ENCODE peak calls at places on chromosomes 4 and X, in nine cellular contexts. C, F, H, G, Q, A, R, J and P are unnamed samples.

GRCh38 chr4:87616268-87616667 is 7.9 kb downstream of the DSPP start:
- DNase-seq in C (no peak), F (no peak), H (no peak), G (no peak), Q (no peak), A (no peak), R (no peak), J (no peak), P (no peak)

GRCh38 chrX:25076941-25077500 is 61.3 kb upstream of the ARX start:
- DNase-seq in C (no peak), F (no peak), H (no peak), G (no peak), Q (no peak), A (no peak), R (no peak), J (no peak), P (no peak)

GRCh38 chrX:40420899-40421729 is 159.7 kb upstream of the ATP6AP2 start:
- DNase-seq in C (no peak), F (peak; percentile 39), H (peak; percentile 54), G (peak; percentile 73), Q (no peak), A (peak; percentile 71), R (peak; percentile 22), J (no peak), P (no peak)

GRCh38 chr4:53151489-53151788 is 214.4 kb downstream of the SCFD2 start:
- DNase-seq in C (no peak), F (no peak), H (no peak), G (no peak), Q (no peak), A (no peak), R (no peak), J (no peak), P (no peak)

GRCh38 chr4:8118531-8118930 is 40.1 kb downstream of the ABLIM2 start:
- DNase-seq in C (no peak), F (no peak), H (no peak), G (no peak), Q (no peak), A (no peak), R (no peak), J (no peak), P (no peak)

GRCh38 chr4:6345096-6345830 is 75.6 kb downstream of the WFS1 start:
- DNase-seq in C (no peak), F (no peak), H (no peak), G (no peak), Q (no peak), A (no peak), R (no peak), J (no peak), P (no peak)

GRCh38 chr4:25088342-25088952 is 57.7 kb upstream of the LGI2 start:
- DNase-seq in C (no peak), F (no peak), H (no peak), G (peak; percentile 67), Q (no peak), A (no peak), R (no peak), J (peak; percentile 3), P (no peak)

GRCh38 chr4:3250438-3250955 is 1.5 kb downstream of the MSANTD1 start:
- DNase-seq in C (no peak), F (no peak), H (no peak), G (no peak), Q (no peak), A (no peak), R (no peak), J (no peak), P (no peak)

GRCh38 chrX:11273544-11273943 is 19.7 kb upstream of the AMELX start:
- DNase-seq in C (no peak), F (no peak), H (no peak), G (no peak), Q (no peak), A (peak; percentile 39), R (no peak), J (no peak), P (no peak)

GRCh38 chr4:155522201-155522600 is 144.4 kb upstream of the GUCY1A1 start:
- DNase-seq in C (no peak), F (no peak), H (no peak), G (no peak), Q (no peak), A (peak; percentile 16), R (peak; percentile 94), J (no peak), P (no peak)

GRCh38 chrX:103554687-103555417 is 30.5 kb upstream of the TCEAL4 start:
- DNase-seq in C (peak; percentile 68), F (no peak), H (peak; percentile 19), G (peak; percentile 60), Q (peak; percentile 67), A (peak; percentile 68), R (peak; percentile 54), J (peak; percentile 68), P (peak; percentile 47)

GRCh38 chr4:152935661-152936445 is at the start of gene FHDC1:
- DNase-seq in C (no peak), F (no peak), H (no peak), G (no peak), Q (no peak), A (no peak), R (peak; percentile 11), J (peak; percentile 36), P (no peak)

GRCh38 chr4:96543346-96543745 is 703.5 kb downstream of the PDHA2 start:
- DNase-seq in C (no peak), F (no peak), H (no peak), G (no peak), Q (no peak), A (no peak), R (no peak), J (no peak), P (no peak)

GRCh38 chrX:13015536-13016236 is 28.7 kb downstream of the FAM9C start:
- DNase-seq in C (no peak), F (no peak), H (no peak), G (no peak), Q (no peak), A (no peak), R (no peak), J (no peak), P (no peak)

GRCh38 chrX:154096140-154097002 is 1.1 kb downstream of the MECP2 start:
- DNase-seq in C (no peak), F (no peak), H (no peak), G (no peak), Q (peak; percentile 41), A (peak; percentile 25), R (peak; percentile 27), J (peak; percentile 24), P (no peak)

GRCh38 chr4:123783091-123783765 is 386.6 kb downstream of the SPRY1 start:
- DNase-seq in C (no peak), F (no peak), H (no peak), G (no peak), Q (no peak), A (peak; percentile 39), R (peak; percentile 46), J (no peak), P (no peak)

GRCh38 chr4:152454398-152455011 is 81.4 kb downstream of the FBXW7 start:
- DNase-seq in C (no peak), F (peak; percentile 43), H (no peak), G (no peak), Q (no peak), A (peak; percentile 45), R (peak; percentile 41), J (no peak), P (no peak)

GRCh38 chr4:95537181-95537580 is 11.6 kb downstream of the UNC5C start:
- DNase-seq in C (no peak), F (no peak), H (no peak), G (no peak), Q (no peak), A (no peak), R (no peak), J (no peak), P (no peak)

GRCh38 chr4:148254818-148255366 is 187.3 kb downstream of the NR3C2 start:
- DNase-seq in C (no peak), F (no peak), H (no peak), G (no peak), Q (no peak), A (no peak), R (no peak), J (no peak), P (no peak)

GRCh38 chrX:130125090-130125489 is 14.8 kb upstream of the ELF4 start:
- DNase-seq in C (no peak), F (no peak), H (no peak), G (no peak), Q (no peak), A (no peak), R (no peak), J (no peak), P (peak; percentile 0)

GRCh38 chrX:38881727-38882126 is 80.5 kb downstream of the MID1IP1 start:
- DNase-seq in C (no peak), F (no peak), H (no peak), G (no peak), Q (no peak), A (no peak), R (no peak), J (no peak), P (no peak)